ENCODE peak calls at places on chromosomes 2 and 18, in seven cellular contexts. S, Z, Y, I, T, X and O are unnamed samples.

GRCh38 chr18:36301884-36302283 is 4.4 kb downstream of the FHOD3 start:
- DNase-seq in S (no peak), Z (no peak), Y (no peak), I (no peak), T (no peak), X (no peak), O (no peak)

GRCh38 chr2:104745856-104746255 is 108.1 kb upstream of the POU3F3 start:
- DNase-seq in S (no peak), Z (no peak), Y (no peak), I (no peak), T (no peak), X (no peak), O (no peak)

GRCh38 chr2:216773072-216773471 is 77.7 kb upstream of the IGFBP5 start:
- DNase-seq in S (no peak), Z (no peak), Y (peak), I (no peak), T (no peak), X (peak), O (no peak)

GRCh38 chr2:207163815-207164747 is 1.7 kb downstream of the KLF7 start:
- DNase-seq in S (peak), Z (no peak), Y (no peak), I (peak), T (peak), X (no peak), O (no peak)

GRCh38 chr2:33222309-33222708 is 254.1 kb upstream of the RASGRP3 start:
- DNase-seq in S (no peak), Z (no peak), Y (no peak), I (no peak), T (no peak), X (no peak), O (no peak)

GRCh38 chr2:54212456-54212855 is 43.6 kb downstream of the TSPYL6 start:
- DNase-seq in S (peak), Z (no peak), Y (no peak), I (no peak), T (no peak), X (no peak), O (peak)

GRCh38 chr18:56575819-56576663 is 62.4 kb downstream of the TXNL1 start:
- DNase-seq in S (peak), Z (peak), Y (peak), I (peak), T (no peak), X (peak), O (peak)

GRCh38 chr18:35578481-35578880 is 3.1 kb upstream of the GALNT1 start:
- DNase-seq in S (peak), Z (no peak), Y (no peak), I (no peak), T (no peak), X (no peak), O (no peak)

GRCh38 chr2:88764850-88765153 is 73.3 kb downstream of the RPIA start:
- DNase-seq in S (no peak), Z (no peak), Y (no peak), I (no peak), T (no peak), X (no peak), O (no peak)

GRCh38 chr2:145644820-145645302 is 1124.9 kb upstream of the ZEB2 start:
- DNase-seq in S (peak), Z (no peak), Y (no peak), I (no peak), T (no peak), X (no peak), O (no peak)

GRCh38 chr2:203743441-203743932 is 37.0 kb downstream of the CD28 start:
- DNase-seq in S (peak), Z (no peak), Y (no peak), I (no peak), T (no peak), X (no peak), O (no peak)

GRCh38 chr2:176817061-176817565 is 395.5 kb upstream of the HNRNPA3 start:
- DNase-seq in S (no peak), Z (no peak), Y (no peak), I (peak), T (no peak), X (no peak), O (peak)

GRCh38 chr2:45595724-45596435 is 15.2 kb downstream of the SRBD1 start:
- DNase-seq in S (peak), Z (no peak), Y (no peak), I (no peak), T (peak), X (no peak), O (no peak)

GRCh38 chr2:18178736-18179349 is 300.4 kb downstream of the KCNS3 start:
- DNase-seq in S (peak), Z (peak), Y (peak), I (peak), T (peak), X (peak), O (peak)

GRCh38 chr2:73295751-73296400 is 2.5 kb upstream of the EGR4 start:
- DNase-seq in S (no peak), Z (no peak), Y (no peak), I (peak), T (no peak), X (no peak), O (peak)

GRCh38 chr2:45283764-45284620 is 274.7 kb upstream of the SIX2 start:
- DNase-seq in S (peak), Z (peak), Y (no peak), I (peak), T (no peak), X (no peak), O (peak)

GRCh38 chr2:238701066-238701906 is 146.6 kb upstream of the TWIST2 start:
- DNase-seq in S (no peak), Z (no peak), Y (no peak), I (no peak), T (peak), X (no peak), O (no peak)

GRCh38 chr18:50126466-50126865 is 68.5 kb downstream of the MYO5B start:
- DNase-seq in S (no peak), Z (no peak), Y (no peak), I (no peak), T (no peak), X (no peak), O (no peak)

DNA sequence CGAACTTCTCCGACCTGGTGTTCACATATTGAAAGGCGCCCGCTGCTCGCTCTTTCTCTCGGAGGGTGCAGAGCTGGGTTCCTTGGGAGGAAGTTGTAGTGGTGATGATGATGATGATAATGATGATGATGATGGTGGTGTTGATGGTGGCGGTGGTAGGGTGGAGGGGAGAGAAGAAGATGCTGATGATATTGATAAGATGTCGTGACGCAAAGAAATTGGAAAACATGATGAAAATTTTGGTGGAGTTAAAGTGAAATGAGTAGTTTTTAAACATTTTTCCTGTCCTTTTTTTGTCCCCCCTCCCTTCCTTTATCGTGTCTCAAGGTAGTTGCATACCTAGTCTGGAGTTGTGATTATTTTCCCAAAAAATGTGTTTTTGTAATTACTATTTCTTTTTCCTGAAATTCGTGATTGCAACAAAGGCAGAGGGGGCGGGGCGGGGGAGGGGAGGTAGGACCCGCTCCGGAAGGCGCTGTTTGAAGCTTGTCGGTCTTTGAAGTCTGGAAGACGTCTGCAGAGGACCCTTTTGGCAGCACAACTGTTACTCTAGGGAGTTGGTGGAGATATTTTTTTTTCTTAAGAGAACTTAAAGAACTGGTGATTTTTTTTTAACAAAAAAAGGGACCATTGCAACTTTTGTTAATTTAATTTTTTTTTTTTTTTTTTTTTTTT is 2.0 kb downstream of the SOX11 start:
- DNase-seq in S (peak), Z (no peak), Y (no peak), I (no peak), T (no peak), X (no peak), O (no peak)
- TF ChIP-seq POLR2A in S (no peak), Z (no peak), Y (no peak), I (no peak), T (no peak), X (no peak), O (no peak)

DNA sequence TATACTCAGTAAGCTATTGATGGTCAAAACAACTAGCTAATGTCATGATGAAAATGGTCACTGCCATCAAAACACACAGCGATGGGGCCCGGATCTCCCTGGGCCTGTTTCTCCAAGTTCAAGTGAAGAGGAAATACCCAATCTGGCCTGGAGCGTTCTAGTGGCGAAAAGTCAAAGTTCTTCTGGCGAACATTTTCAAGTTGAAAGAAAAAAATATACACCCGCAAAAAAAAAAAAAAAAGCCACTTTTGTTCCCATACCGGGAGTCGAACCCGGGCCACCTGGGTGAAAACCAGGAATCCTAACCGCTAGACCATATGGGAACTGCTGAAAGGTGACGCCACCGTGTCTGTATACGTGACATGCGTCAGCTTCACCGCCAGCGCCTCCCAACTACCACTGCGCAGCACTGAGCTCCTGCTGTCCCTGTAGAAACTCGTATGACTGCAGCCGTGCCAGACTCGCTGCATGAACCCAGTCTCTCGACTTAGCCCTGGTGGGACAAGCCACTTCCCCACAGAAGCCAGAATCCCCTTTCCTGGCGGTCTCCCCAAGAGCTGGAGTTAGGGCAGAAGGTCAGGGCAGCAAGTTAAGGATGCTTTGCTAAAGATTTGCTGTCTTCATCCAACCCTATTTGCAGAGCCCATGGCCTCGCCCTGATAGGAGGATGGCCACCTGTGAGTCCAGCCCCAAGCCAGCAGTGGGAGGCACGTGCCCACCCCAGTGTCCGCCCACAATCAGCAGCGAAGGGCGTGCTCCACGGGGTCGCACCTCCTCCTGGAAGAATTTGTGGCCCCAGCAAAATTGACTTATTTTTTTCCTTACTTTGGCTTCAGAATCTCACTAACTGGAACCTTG is 5.6 kb upstream of the IMP4 start:
- DNase-seq in S (peak), Z (peak), Y (peak), I (peak), T (peak), X (peak), O (no peak)
- TF ChIP-seq POLR2A in S (peak), Z (peak), Y (peak), I (peak), T (no peak), X (no peak), O (peak)

DNA sequence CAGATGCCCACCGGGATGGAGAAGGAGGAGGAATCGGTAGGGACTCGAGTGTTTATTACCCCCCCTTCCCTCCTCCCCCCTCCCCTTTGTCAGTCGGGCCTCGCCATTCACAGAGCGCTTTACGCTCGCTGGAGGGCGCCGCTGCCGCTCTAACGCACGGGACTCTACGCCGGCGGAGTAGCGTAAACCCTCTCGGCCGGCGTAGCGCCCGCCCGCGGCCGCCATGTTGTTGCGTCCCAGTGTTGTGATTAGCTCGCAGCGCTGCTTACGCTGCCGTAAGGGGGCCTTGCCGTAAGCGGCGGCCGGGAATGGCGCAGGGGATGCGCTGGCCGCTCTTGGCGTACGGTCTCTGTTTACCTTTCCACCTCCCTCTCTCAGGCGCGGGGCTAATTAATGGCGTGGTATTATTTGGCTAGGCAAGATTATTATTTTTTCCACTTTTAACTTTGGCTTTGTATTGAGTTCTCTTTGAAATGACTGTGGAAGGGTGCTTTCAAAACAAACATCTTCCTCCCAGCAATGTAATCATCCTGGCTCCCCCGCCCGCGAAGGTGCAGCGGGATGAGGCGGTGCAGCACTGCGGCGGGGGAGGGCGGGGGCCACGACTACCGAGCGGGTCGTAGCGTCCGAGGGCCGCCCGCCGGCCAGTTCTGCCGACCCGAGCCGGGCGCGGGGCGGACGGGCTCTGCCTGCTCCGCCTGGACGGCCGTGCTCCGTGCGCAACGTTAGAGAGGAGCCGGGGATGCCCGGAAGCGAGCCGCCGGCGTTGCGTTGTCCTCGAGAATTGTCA is 779 bp downstream of the EPC2 start:
- DNase-seq in S (peak), Z (peak), Y (peak), I (peak), T (peak), X (peak), O (peak)
- TF ChIP-seq POLR2A in S (no peak), Z (peak), Y (peak), I (peak), T (no peak), X (peak), O (peak)

DNA sequence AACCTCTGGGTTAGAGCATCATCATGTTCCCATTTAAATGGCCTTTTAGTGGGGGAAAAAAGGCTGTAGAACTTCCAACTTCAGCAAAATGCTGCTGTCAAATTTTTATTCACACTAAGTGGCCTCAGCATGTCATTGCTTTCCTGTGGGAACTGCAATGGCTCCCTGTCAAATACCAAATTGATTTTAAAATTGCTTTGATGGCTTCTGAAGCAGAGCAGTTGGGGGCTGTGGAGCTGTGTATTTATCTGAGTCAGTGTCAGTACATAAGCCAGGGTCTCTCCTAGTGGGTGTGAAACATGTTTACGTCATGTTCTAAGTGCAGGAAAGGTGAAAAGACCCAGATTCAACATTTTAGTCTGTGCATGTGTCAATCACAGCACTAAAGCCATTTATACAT is 171.3 kb downstream of the CDH19 start:
- DNase-seq in S (no peak), Z (no peak), Y (no peak), I (no peak), T (no peak), X (no peak), O (no peak)
- TF ChIP-seq POLR2A in S (no peak), Z (no peak), Y (no peak), I (no peak), T (no peak), X (no peak), O (no peak)

GRCh38 chr2:133416756-133417155 is 151.5 kb downstream of the NCKAP5 start:
- DNase-seq in S (no peak), Z (no peak), Y (no peak), I (no peak), T (no peak), X (no peak), O (no peak)
- TF ChIP-seq POLR2A in S (no peak), Z (no peak), Y (no peak), I (no peak), T (no peak), X (no peak), O (no peak)

GRCh38 chr18:9263264-9263663 is 71.3 kb upstream of the TWSG1 start:
- DNase-seq in S (no peak), Z (no peak), Y (no peak), I (no peak), T (no peak), X (no peak), O (no peak)

GRCh38 chr18:9259148-9259547 is 75.4 kb upstream of the TWSG1 start:
- DNase-seq in S (no peak), Z (no peak), Y (no peak), I (no peak), T (no peak), X (no peak), O (no peak)

DNA sequence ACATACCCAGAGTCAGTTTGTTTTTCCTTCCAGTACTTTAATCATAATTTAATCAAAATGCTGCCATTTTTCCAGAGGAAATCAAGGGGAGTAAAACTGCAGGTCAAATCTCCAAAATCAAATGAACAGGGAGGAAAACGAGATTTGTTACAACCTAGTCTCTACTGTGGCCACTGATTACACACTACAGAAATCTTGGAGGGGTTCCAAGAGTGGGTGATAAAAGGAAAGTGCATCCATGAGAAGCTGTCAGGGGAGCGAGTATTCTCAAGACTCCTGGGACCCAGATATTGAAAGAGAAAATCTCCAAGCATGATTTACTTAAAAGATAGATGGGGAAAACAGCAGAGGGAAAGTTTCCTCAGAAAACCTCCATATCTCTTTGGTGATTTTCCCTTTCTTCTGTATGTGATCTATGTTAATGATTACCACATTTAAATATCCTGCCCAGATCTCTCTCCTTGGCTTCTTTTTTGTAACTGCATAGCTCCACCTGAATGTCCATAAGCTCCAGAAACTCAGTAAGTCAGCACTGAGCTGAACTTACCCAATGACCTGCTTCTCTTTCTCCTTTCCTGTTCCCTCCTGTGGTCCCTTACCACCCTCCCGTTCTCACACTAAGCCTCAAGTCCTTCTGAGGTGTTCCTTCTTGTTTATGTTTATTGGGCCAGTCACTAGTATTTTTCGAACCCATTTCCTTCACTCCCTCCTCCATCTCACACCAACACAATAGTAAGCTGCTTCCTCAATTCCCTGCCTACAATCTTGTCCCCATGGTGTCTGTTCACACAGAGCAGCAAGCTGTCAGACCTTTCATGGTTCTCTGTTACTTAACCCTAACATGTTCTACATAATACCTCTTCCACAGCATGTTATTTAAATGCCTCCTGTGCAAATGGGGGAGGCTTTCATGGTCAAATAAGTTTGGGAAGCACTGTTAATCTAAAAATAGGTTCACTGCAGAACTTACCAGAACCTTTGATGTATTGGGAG is 73.9 kb upstream of the TWSG1 start:
- DNase-seq in S (peak), Z (no peak), Y (no peak), I (no peak), T (no peak), X (no peak), O (no peak)
- TF ChIP-seq POLR2A in S (no peak), Z (no peak), Y (peak), I (no peak), T (no peak), X (no peak), O (no peak)

GRCh38 chr2:100902833-100903405 is 83.0 kb downstream of the NPAS2 start:
- DNase-seq in S (peak), Z (peak), Y (no peak), I (peak), T (no peak), X (no peak), O (peak)
- TF ChIP-seq POLR2A in S (no peak), Z (no peak), Y (no peak), I (no peak), T (no peak), X (no peak), O (no peak)